ENCODE peak calls at places on chromosomes 3 and 15, in four cellular contexts. One of them, this sample, is unnamed.

GRCh38 chr15:61908241-61908640 is 152.0 kb downstream of the VPS13C start:
- DNase-seq in AG04450: no peak
- DNase-seq in CD4-positive, alpha-beta memory T cell: no peak
- DNase-seq in right atrium auricular region: no peak
- DNase-seq in this sample: no peak

GRCh38 chr15:95558916-95559315 is 771.6 kb upstream of the NR2F2 start:
- DNase-seq in AG04450: no peak
- DNase-seq in CD4-positive, alpha-beta memory T cell: no peak
- DNase-seq in right atrium auricular region: no peak
- DNase-seq in this sample: no peak

GRCh38 chr3:114624047-114624445 is 330.2 kb downstream of the TIGIT start:
- DNase-seq in AG04450: peak; percentile 41
- DNase-seq in right atrium auricular region: peak; percentile 74
- DNase-seq in CD4-positive, alpha-beta memory T cell: no peak
- DNase-seq in this sample: no peak

GRCh38 chr3:119731545-119732343 is 28.9 kb downstream of the CFAP91 start:
- DNase-seq in right atrium auricular region: no peak
- DNase-seq in CD4-positive, alpha-beta memory T cell: no peak
- DNase-seq in AG04450: no peak
- DNase-seq in this sample: no peak

GRCh38 chr3:48232734-48233133 is 8.2 kb upstream of the ZNF589 start:
- DNase-seq in right atrium auricular region: peak; percentile 88
- DNase-seq in CD4-positive, alpha-beta memory T cell: no peak
- DNase-seq in AG04450: no peak
- DNase-seq in this sample: peak; percentile 51

GRCh38 chr3:4520013-4520881 is 27.1 kb downstream of the ITPR1 start:
- DNase-seq in right atrium auricular region: no peak
- DNase-seq in AG04450: no peak
- DNase-seq in CD4-positive, alpha-beta memory T cell: no peak
- DNase-seq in this sample: no peak

GRCh38 chr3:4303187-4304123 is at the start of gene SETMAR:
- DNase-seq in right atrium auricular region: peak; percentile 96
- DNase-seq in CD4-positive, alpha-beta memory T cell: peak; percentile 82
- DNase-seq in AG04450: peak; percentile 50
- DNase-seq in this sample: peak; percentile 89

GRCh38 chr15:41018534-41018933 is 65.3 kb downstream of the CHAC1 start:
- DNase-seq in CD4-positive, alpha-beta memory T cell: no peak
- DNase-seq in right atrium auricular region: no peak
- DNase-seq in AG04450: no peak
- DNase-seq in this sample: no peak

GRCh38 chr3:134355416-134355815 is 18.8 kb downstream of the AMOTL2 start:
- DNase-seq in CD4-positive, alpha-beta memory T cell: no peak
- DNase-seq in right atrium auricular region: no peak
- DNase-seq in AG04450: no peak
- DNase-seq in this sample: no peak

GRCh38 chr3:128107809-128108208 is 15.8 kb downstream of the RUVBL1 start:
- DNase-seq in right atrium auricular region: no peak
- DNase-seq in AG04450: no peak
- DNase-seq in CD4-positive, alpha-beta memory T cell: no peak
- DNase-seq in this sample: no peak

GRCh38 chr3:126567696-126568438 is 9.1 kb upstream of the C3orf22 start:
- DNase-seq in right atrium auricular region: no peak
- DNase-seq in AG04450: no peak
- DNase-seq in CD4-positive, alpha-beta memory T cell: no peak
- DNase-seq in this sample: no peak

GRCh38 chr15:72911658-72912057 is 128.1 kb upstream of the ADPGK start:
- DNase-seq in AG04450: no peak
- DNase-seq in CD4-positive, alpha-beta memory T cell: no peak
- DNase-seq in right atrium auricular region: no peak
- DNase-seq in this sample: no peak

GRCh38 chr15:99930696-99931095 is 197.5 kb upstream of the LYSMD4 start:
- DNase-seq in right atrium auricular region: no peak
- DNase-seq in AG04450: no peak
- DNase-seq in CD4-positive, alpha-beta memory T cell: no peak
- DNase-seq in this sample: no peak

GRCh38 chr3:131238496-131238895 is 143.1 kb upstream of the NUDT16 start:
- DNase-seq in right atrium auricular region: no peak
- DNase-seq in CD4-positive, alpha-beta memory T cell: no peak
- DNase-seq in AG04450: no peak
- DNase-seq in this sample: no peak

GRCh38 chr15:39102431-39102830 is 478.4 kb upstream of the THBS1 start:
- DNase-seq in AG04450: no peak
- DNase-seq in right atrium auricular region: no peak
- DNase-seq in CD4-positive, alpha-beta memory T cell: no peak
- DNase-seq in this sample: no peak

GRCh38 chr15:76209948-76210347 is 101.3 kb downstream of the ETFA start:
- DNase-seq in right atrium auricular region: no peak
- DNase-seq in CD4-positive, alpha-beta memory T cell: no peak
- DNase-seq in AG04450: no peak
- DNase-seq in this sample: no peak

GRCh38 chr15:29970402-29970695 is 112.4 kb upstream of the GOLGA8J start:
- DNase-seq in CD4-positive, alpha-beta memory T cell: no peak
- DNase-seq in right atrium auricular region: no peak
- DNase-seq in AG04450: no peak
- DNase-seq in this sample: no peak

GRCh38 chr3:134600685-134601502 is 49.9 kb downstream of the KY start:
- DNase-seq in right atrium auricular region: no peak
- DNase-seq in AG04450: no peak
- DNase-seq in CD4-positive, alpha-beta memory T cell: no peak
- DNase-seq in this sample: peak; percentile 29

GRCh38 chr3:45583021-45583851 is 11.3 kb upstream of the LIMD1 start:
- DNase-seq in CD4-positive, alpha-beta memory T cell: no peak
- DNase-seq in right atrium auricular region: no peak
- DNase-seq in AG04450: no peak
- DNase-seq in this sample: no peak

GRCh38 chr3:136750209-136750921 is 1.8 kb downstream of the STAG1 start:
- DNase-seq in CD4-positive, alpha-beta memory T cell: no peak
- DNase-seq in AG04450: no peak
- DNase-seq in right atrium auricular region: no peak
- DNase-seq in this sample: no peak

GRCh38 chr3:192929146-192929545 is 11.5 kb upstream of the MB21D2 start:
- DNase-seq in CD4-positive, alpha-beta memory T cell: no peak
- DNase-seq in right atrium auricular region: no peak
- DNase-seq in AG04450: no peak
- DNase-seq in this sample: no peak

GRCh38 chr3:44762170-44762677 is 630 bp downstream of the KIF15 start:
- DNase-seq in AG04450: no peak
- DNase-seq in right atrium auricular region: no peak
- DNase-seq in CD4-positive, alpha-beta memory T cell: no peak
- DNase-seq in this sample: no peak

GRCh38 chr3:148697311-148698189 is at the start of gene AGTR1:
- DNase-seq in right atrium auricular region: peak; percentile 75
- DNase-seq in CD4-positive, alpha-beta memory T cell: no peak
- DNase-seq in AG04450: no peak
- DNase-seq in this sample: no peak

GRCh38 chr3:154081305-154081704 is 39.9 kb upstream of the ARHGEF26 start:
- DNase-seq in AG04450: no peak
- DNase-seq in CD4-positive, alpha-beta memory T cell: no peak
- DNase-seq in right atrium auricular region: no peak
- DNase-seq in this sample: no peak

GRCh38 chr15:92510163-92510882 is 116.6 kb downstream of the ST8SIA2 start:
- DNase-seq in CD4-positive, alpha-beta memory T cell: no peak
- DNase-seq in right atrium auricular region: no peak
- DNase-seq in AG04450: no peak
- DNase-seq in this sample: no peak

GRCh38 chr15:38883987-38884386 is 319.4 kb upstream of the RASGRP1 start:
- DNase-seq in AG04450: no peak
- DNase-seq in CD4-positive, alpha-beta memory T cell: no peak
- DNase-seq in right atrium auricular region: no peak
- DNase-seq in this sample: peak; percentile 73

GRCh38 chr3:82100378-82100777 is 338.9 kb upstream of the GBE1 start:
- DNase-seq in right atrium auricular region: no peak
- DNase-seq in AG04450: no peak
- DNase-seq in CD4-positive, alpha-beta memory T cell: no peak
- DNase-seq in this sample: no peak

GRCh38 chr3:18443670-18444596 is 18.8 kb upstream of the SATB1 start:
- DNase-seq in right atrium auricular region: no peak
- DNase-seq in AG04450: no peak
- DNase-seq in CD4-positive, alpha-beta memory T cell: peak; percentile 39
- DNase-seq in this sample: no peak

GRCh38 chr3:126923423-126923822 is 59.5 kb upstream of the PLXNA1 start:
- DNase-seq in AG04450: no peak
- DNase-seq in right atrium auricular region: no peak
- DNase-seq in CD4-positive, alpha-beta memory T cell: no peak
- DNase-seq in this sample: peak; percentile 23

GRCh38 chr3:89656388-89656787 is 549.0 kb downstream of the EPHA3 start:
- DNase-seq in CD4-positive, alpha-beta memory T cell: no peak
- DNase-seq in right atrium auricular region: no peak
- DNase-seq in AG04450: no peak
- DNase-seq in this sample: no peak

GRCh38 chr3:49724586-49724985 is 835 bp upstream of the GMPPB start:
- DNase-seq in CD4-positive, alpha-beta memory T cell: peak; percentile 84
- DNase-seq in AG04450: no peak
- DNase-seq in right atrium auricular region: no peak
- DNase-seq in this sample: no peak

GRCh38 chr3:48011771-48012170 is 4.4 kb downstream of the MAP4 start:
- DNase-seq in right atrium auricular region: no peak
- DNase-seq in AG04450: no peak
- DNase-seq in CD4-positive, alpha-beta memory T cell: no peak
- DNase-seq in this sample: no peak

GRCh38 chr15:22884344-22884743 is 45.9 kb downstream of the NIPA2 start:
- DNase-seq in CD4-positive, alpha-beta memory T cell: no peak
- DNase-seq in AG04450: no peak
- DNase-seq in right atrium auricular region: no peak
- DNase-seq in this sample: no peak

GRCh38 chr15:73228128-73228646 is 140.6 kb downstream of the HCN4 start:
- DNase-seq in CD4-positive, alpha-beta memory T cell: no peak
- DNase-seq in right atrium auricular region: no peak
- DNase-seq in AG04450: no peak
- DNase-seq in this sample: no peak

GRCh38 chr3:160454995-160455394 is 5.4 kb upstream of the TRIM59 start:
- DNase-seq in right atrium auricular region: no peak
- DNase-seq in AG04450: no peak
- DNase-seq in CD4-positive, alpha-beta memory T cell: no peak
- DNase-seq in this sample: no peak

GRCh38 chr3:58690490-58690889 is 23.9 kb upstream of the FAM3D start:
- DNase-seq in right atrium auricular region: no peak
- DNase-seq in CD4-positive, alpha-beta memory T cell: no peak
- DNase-seq in AG04450: no peak
- DNase-seq in this sample: no peak

GRCh38 chr3:61718565-61718964 is 157.2 kb downstream of the PTPRG start:
- DNase-seq in right atrium auricular region: no peak
- DNase-seq in CD4-positive, alpha-beta memory T cell: no peak
- DNase-seq in AG04450: no peak
- DNase-seq in this sample: no peak

GRCh38 chr3:38843898-38844297 is 27.9 kb upstream of the SCN10A start:
- DNase-seq in AG04450: peak; percentile 29
- DNase-seq in CD4-positive, alpha-beta memory T cell: no peak
- DNase-seq in right atrium auricular region: no peak
- DNase-seq in this sample: peak; percentile 9

GRCh38 chr15:87527416-87527815 is 729.1 kb downstream of the NTRK3 start:
- DNase-seq in AG04450: no peak
- DNase-seq in CD4-positive, alpha-beta memory T cell: no peak
- DNase-seq in right atrium auricular region: no peak
- DNase-seq in this sample: no peak

DNA sequence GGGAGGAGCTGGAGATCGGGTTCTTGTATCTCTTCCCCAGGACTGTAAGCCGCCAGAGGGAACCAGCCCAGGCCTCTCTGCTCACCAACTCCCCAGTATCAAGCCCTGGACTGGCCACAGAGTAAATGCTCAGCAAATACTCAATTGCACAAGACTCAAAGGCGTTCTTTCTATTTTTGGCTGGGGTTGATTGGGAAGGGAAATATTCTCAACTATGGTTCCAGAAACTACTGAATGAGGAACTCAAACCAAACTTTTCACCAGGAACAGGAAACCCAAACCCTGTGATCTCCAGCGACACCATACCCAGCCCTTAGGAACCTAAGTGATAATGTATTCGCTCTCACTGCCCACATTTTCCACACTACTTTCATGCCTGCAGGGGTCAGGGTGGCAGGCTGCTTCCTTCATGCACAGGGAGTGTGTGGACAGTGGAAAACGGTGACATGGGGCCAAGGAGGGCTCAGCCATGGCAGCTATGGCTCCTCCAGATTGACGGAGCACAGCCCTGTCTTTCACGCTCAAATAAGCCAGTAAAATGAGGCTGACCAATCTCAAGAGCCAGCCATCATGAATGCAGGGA is 124.7 kb upstream of the RAD18 start:
- DNase-seq in AG04450: no peak
- DNase-seq in CD4-positive, alpha-beta memory T cell: no peak
- DNase-seq in right atrium auricular region: no peak
- DNase-seq in this sample: no peak
- H3K4me3 ChIP-seq in AG04450: no peak overlapping the region
- H3K4me3 ChIP-seq in CD4-positive, alpha-beta memory T cell: no peak overlapping the region
- H3K4me3 ChIP-seq in right atrium auricular region: no peak overlapping the region
- H3K4me3 ChIP-seq in this sample: no peak overlapping the region

GRCh38 chr3:185986201-185986600 is 48.4 kb upstream of the TRA2B start:
- DNase-seq in AG04450: no peak
- DNase-seq in right atrium auricular region: no peak
- DNase-seq in CD4-positive, alpha-beta memory T cell: no peak
- DNase-seq in this sample: no peak

GRCh38 chr3:185982632-185983031 is 44.8 kb upstream of the TRA2B start:
- DNase-seq in CD4-positive, alpha-beta memory T cell: no peak
- DNase-seq in right atrium auricular region: peak; percentile 49
- DNase-seq in AG04450: no peak
- DNase-seq in this sample: no peak

GRCh38 chr3:185981621-185982020 is 43.8 kb upstream of the TRA2B start:
- DNase-seq in right atrium auricular region: no peak
- DNase-seq in CD4-positive, alpha-beta memory T cell: no peak
- DNase-seq in AG04450: no peak
- DNase-seq in this sample: no peak

GRCh38 chr3:185984203-185984602 is 46.4 kb upstream of the TRA2B start:
- DNase-seq in CD4-positive, alpha-beta memory T cell: no peak
- DNase-seq in right atrium auricular region: no peak
- DNase-seq in AG04450: no peak
- DNase-seq in this sample: no peak

GRCh38 chr3:185983495-185984141 is 45.8 kb upstream of the TRA2B start:
- DNase-seq in AG04450: peak; percentile 45
- DNase-seq in CD4-positive, alpha-beta memory T cell: no peak
- DNase-seq in right atrium auricular region: peak; percentile 79
- DNase-seq in this sample: peak; percentile 33
- H3K4me3 ChIP-seq in AG04450: no peak overlapping the region
- H3K4me3 ChIP-seq in CD4-positive, alpha-beta memory T cell: no peak overlapping the region
- H3K4me3 ChIP-seq in right atrium auricular region: no peak overlapping the region
- H3K4me3 ChIP-seq in this sample: no peak overlapping the region

GRCh38 chr3:182544542-182544941 is 248.8 kb upstream of the ATP11B start:
- DNase-seq in right atrium auricular region: no peak
- DNase-seq in CD4-positive, alpha-beta memory T cell: no peak
- DNase-seq in AG04450: no peak
- DNase-seq in this sample: peak; percentile 24
- H3K4me3 ChIP-seq in right atrium auricular region: no peak overlapping the region
- H3K4me3 ChIP-seq in CD4-positive, alpha-beta memory T cell: no peak overlapping the region
- H3K4me3 ChIP-seq in AG04450: no peak overlapping the region
- H3K4me3 ChIP-seq in this sample: no peak overlapping the region

GRCh38 chr15:101496198-101496986 is 6.9 kb upstream of the PCSK6 start:
- DNase-seq in CD4-positive, alpha-beta memory T cell: no peak
- DNase-seq in right atrium auricular region: no peak
- DNase-seq in AG04450: no peak
- DNase-seq in this sample: no peak
- H3K4me3 ChIP-seq in CD4-positive, alpha-beta memory T cell: no peak overlapping the region
- H3K4me3 ChIP-seq in right atrium auricular region: no peak overlapping the region
- H3K4me3 ChIP-seq in AG04450: no peak overlapping the region
- H3K4me3 ChIP-seq in this sample: no peak overlapping the region